ENCODE peak calls at places on chromosomes 4 and X, in five cellular contexts. One of them, this sample, is unnamed.

GRCh38 chr4:65561164-65561563 is 109.1 kb downstream of the EPHA5 start:
- DNase-seq in AG09309: no peak
- DNase-seq in fibroblast of mammary gland: no peak
- DNase-seq in fibroblast of pulmonary artery: no peak
- DNase-seq in tibial nerve: no peak
- DNase-seq in this sample: no peak

GRCh38 chrX:11733614-11734013 is 24.4 kb upstream of the MSL3 start:
- DNase-seq in fibroblast of pulmonary artery: no peak
- DNase-seq in tibial nerve: no peak
- DNase-seq in AG09309: no peak
- DNase-seq in fibroblast of mammary gland: no peak
- DNase-seq in this sample: no peak

GRCh38 chr4:89539374-89539773 is 231.8 kb upstream of the GPRIN3 start:
- DNase-seq in fibroblast of pulmonary artery: peak
- DNase-seq in AG09309: peak
- DNase-seq in tibial nerve: no peak
- DNase-seq in fibroblast of mammary gland: peak
- DNase-seq in this sample: peak

GRCh38 chr4:52001616-52002015 is 18.5 kb downstream of the LRRC66 start:
- DNase-seq in tibial nerve: no peak
- DNase-seq in fibroblast of mammary gland: peak
- DNase-seq in AG09309: no peak
- DNase-seq in fibroblast of pulmonary artery: peak
- DNase-seq in this sample: no peak

GRCh38 chr4:122796801-122797404 is 29.7 kb upstream of the FGF2 start:
- DNase-seq in tibial nerve: no peak
- DNase-seq in fibroblast of pulmonary artery: no peak
- DNase-seq in fibroblast of mammary gland: no peak
- DNase-seq in AG09309: no peak
- DNase-seq in this sample: no peak

GRCh38 chr4:135515295-135515694 is 1313.7 kb upstream of the PABPC4L start:
- DNase-seq in tibial nerve: no peak
- DNase-seq in fibroblast of mammary gland: no peak
- DNase-seq in AG09309: no peak
- DNase-seq in fibroblast of pulmonary artery: peak
- DNase-seq in this sample: no peak

GRCh38 chrX:108088511-108088910 is 2.8 kb downstream of the PSMD10 start:
- DNase-seq in fibroblast of mammary gland: no peak
- DNase-seq in fibroblast of pulmonary artery: no peak
- DNase-seq in tibial nerve: no peak
- DNase-seq in AG09309: no peak
- DNase-seq in this sample: no peak

GRCh38 chr4:128942547-128942946 is 133.0 kb downstream of the JADE1 start:
- DNase-seq in fibroblast of pulmonary artery: no peak
- DNase-seq in fibroblast of mammary gland: no peak
- DNase-seq in tibial nerve: no peak
- DNase-seq in AG09309: no peak
- DNase-seq in this sample: no peak

GRCh38 chrX:30023451-30023850 is 191.9 kb upstream of the MAGEB2 start:
- DNase-seq in fibroblast of pulmonary artery: peak
- DNase-seq in tibial nerve: no peak
- DNase-seq in fibroblast of mammary gland: peak
- DNase-seq in AG09309: no peak
- DNase-seq in this sample: no peak

GRCh38 chr4:99723555-99724450 is 66.2 kb upstream of the C4orf54 start:
- DNase-seq in fibroblast of mammary gland: peak
- DNase-seq in AG09309: peak
- DNase-seq in fibroblast of pulmonary artery: peak
- DNase-seq in tibial nerve: no peak
- DNase-seq in this sample: peak

GRCh38 chr4:74900862-74901261 is 32.1 kb upstream of the PARM1 start:
- DNase-seq in tibial nerve: no peak
- DNase-seq in fibroblast of mammary gland: no peak
- DNase-seq in AG09309: no peak
- DNase-seq in fibroblast of pulmonary artery: no peak
- DNase-seq in this sample: no peak

GRCh38 chr4:177964693-177965168 is 522.5 kb upstream of the AGA start:
- DNase-seq in fibroblast of mammary gland: peak
- DNase-seq in fibroblast of pulmonary artery: peak
- DNase-seq in tibial nerve: no peak
- DNase-seq in AG09309: no peak
- DNase-seq in this sample: no peak

GRCh38 chrX:103586314-103586646 is 965 bp downstream of the TCEAL4 start:
- DNase-seq in tibial nerve: no peak
- DNase-seq in fibroblast of pulmonary artery: peak
- DNase-seq in fibroblast of mammary gland: no peak
- DNase-seq in AG09309: no peak
- DNase-seq in this sample: no peak

GRCh38 chrX:41473936-41474725 is 27.0 kb downstream of the NYX start:
- DNase-seq in fibroblast of pulmonary artery: no peak
- DNase-seq in AG09309: no peak
- DNase-seq in fibroblast of mammary gland: no peak
- DNase-seq in tibial nerve: no peak
- DNase-seq in this sample: no peak

GRCh38 chr4:129254126-129254525 is 158.2 kb downstream of the C4orf33 start:
- DNase-seq in tibial nerve: no peak
- DNase-seq in AG09309: no peak
- DNase-seq in fibroblast of mammary gland: no peak
- DNase-seq in fibroblast of pulmonary artery: no peak
- DNase-seq in this sample: no peak

GRCh38 chr4:25925486-25926201 is 11.6 kb downstream of the SMIM20 start:
- DNase-seq in fibroblast of pulmonary artery: peak
- DNase-seq in AG09309: no peak
- DNase-seq in tibial nerve: peak
- DNase-seq in fibroblast of mammary gland: peak
- DNase-seq in this sample: no peak

GRCh38 chr4:56723201-56723605 is 42.1 kb upstream of the HOPX start:
- DNase-seq in tibial nerve: no peak
- DNase-seq in fibroblast of pulmonary artery: no peak
- DNase-seq in AG09309: no peak
- DNase-seq in fibroblast of mammary gland: no peak
- DNase-seq in this sample: no peak

GRCh38 chr4:138460477-138460876 is 218.3 kb upstream of the SLC7A11 start:
- DNase-seq in fibroblast of mammary gland: no peak
- DNase-seq in tibial nerve: no peak
- DNase-seq in AG09309: no peak
- DNase-seq in fibroblast of pulmonary artery: no peak
- DNase-seq in this sample: no peak

GRCh38 chrX:110383414-110383813 is 24.8 kb downstream of the RTL9 start:
- DNase-seq in fibroblast of mammary gland: peak
- DNase-seq in fibroblast of pulmonary artery: peak
- DNase-seq in tibial nerve: no peak
- DNase-seq in AG09309: peak
- DNase-seq in this sample: no peak

GRCh38 chr4:130147618-130148017 is 1051.7 kb downstream of the C4orf33 start:
- DNase-seq in AG09309: no peak
- DNase-seq in fibroblast of pulmonary artery: no peak
- DNase-seq in fibroblast of mammary gland: no peak
- DNase-seq in tibial nerve: no peak
- DNase-seq in this sample: no peak

GRCh38 chr4:158171456-158171790 is 1.4 kb downstream of the GASK1B start:
- DNase-seq in fibroblast of pulmonary artery: no peak
- DNase-seq in AG09309: no peak
- DNase-seq in tibial nerve: no peak
- DNase-seq in fibroblast of mammary gland: peak
- DNase-seq in this sample: no peak

GRCh38 chr4:42150653-42151567 is 1.5 kb downstream of the BEND4 start:
- DNase-seq in AG09309: no peak
- DNase-seq in fibroblast of mammary gland: no peak
- DNase-seq in tibial nerve: no peak
- DNase-seq in fibroblast of pulmonary artery: no peak
- DNase-seq in this sample: no peak
- H3K4me3 ChIP-seq in AG09309: no peak
- H3K4me3 ChIP-seq in fibroblast of mammary gland: no peak
- H3K4me3 ChIP-seq in tibial nerve: peak
- H3K4me3 ChIP-seq in fibroblast of pulmonary artery: no peak
- H3K4me3 ChIP-seq in this sample: no peak

GRCh38 chrX:130110379-130111219 is at the start of gene ELF4:
- DNase-seq in AG09309: no peak
- DNase-seq in fibroblast of pulmonary artery: peak
- DNase-seq in fibroblast of mammary gland: peak
- DNase-seq in tibial nerve: no peak
- DNase-seq in this sample: no peak
- TF ChIP-seq CTCF in AG09309: no peak
- TF ChIP-seq CTCF in fibroblast of pulmonary artery: no peak
- TF ChIP-seq CTCF in fibroblast of mammary gland: no peak
- TF ChIP-seq CTCF in tibial nerve: no peak
- TF ChIP-seq CTCF in this sample: no peak

GRCh38 chr4:4991541-4992099 is 27.6 kb downstream of the CYTL1 start:
- DNase-seq in fibroblast of pulmonary artery: no peak
- DNase-seq in tibial nerve: no peak
- DNase-seq in AG09309: no peak
- DNase-seq in fibroblast of mammary gland: no peak
- DNase-seq in this sample: no peak
- H3K4me3 ChIP-seq in fibroblast of pulmonary artery: no peak
- H3K4me3 ChIP-seq in tibial nerve: no peak
- H3K4me3 ChIP-seq in AG09309: no peak
- H3K4me3 ChIP-seq in fibroblast of mammary gland: no peak
- H3K4me3 ChIP-seq in this sample: no peak

GRCh38 chr4:176800891-176801534 is 8.3 kb upstream of the VEGFC start:
- DNase-seq in fibroblast of mammary gland: peak
- DNase-seq in AG09309: no peak
- DNase-seq in fibroblast of pulmonary artery: no peak
- DNase-seq in tibial nerve: no peak
- DNase-seq in this sample: no peak
- TF ChIP-seq CTCF in fibroblast of mammary gland: no peak
- TF ChIP-seq CTCF in AG09309: no peak
- TF ChIP-seq CTCF in fibroblast of pulmonary artery: no peak
- TF ChIP-seq CTCF in tibial nerve: no peak
- TF ChIP-seq CTCF in this sample: no peak

GRCh38 chr4:10005632-10006031 is 15.7 kb downstream of the SLC2A9 start:
- DNase-seq in fibroblast of pulmonary artery: peak
- DNase-seq in tibial nerve: no peak
- DNase-seq in AG09309: no peak
- DNase-seq in fibroblast of mammary gland: peak
- DNase-seq in this sample: no peak

GRCh38 chr4:10006236-10006603 is 15.1 kb downstream of the SLC2A9 start:
- DNase-seq in fibroblast of mammary gland: peak
- DNase-seq in fibroblast of pulmonary artery: peak
- DNase-seq in tibial nerve: no peak
- DNase-seq in AG09309: peak
- DNase-seq in this sample: no peak

GRCh38 chr4:10007436-10007740 is 13.9 kb downstream of the SLC2A9 start:
- DNase-seq in fibroblast of mammary gland: no peak
- DNase-seq in fibroblast of pulmonary artery: no peak
- DNase-seq in tibial nerve: no peak
- DNase-seq in AG09309: no peak
- DNase-seq in this sample: no peak

GRCh38 chr4:10007772-10008171 is 13.5 kb downstream of the SLC2A9 start:
- DNase-seq in fibroblast of mammary gland: no peak
- DNase-seq in AG09309: no peak
- DNase-seq in tibial nerve: no peak
- DNase-seq in fibroblast of pulmonary artery: peak
- DNase-seq in this sample: no peak

DNA sequence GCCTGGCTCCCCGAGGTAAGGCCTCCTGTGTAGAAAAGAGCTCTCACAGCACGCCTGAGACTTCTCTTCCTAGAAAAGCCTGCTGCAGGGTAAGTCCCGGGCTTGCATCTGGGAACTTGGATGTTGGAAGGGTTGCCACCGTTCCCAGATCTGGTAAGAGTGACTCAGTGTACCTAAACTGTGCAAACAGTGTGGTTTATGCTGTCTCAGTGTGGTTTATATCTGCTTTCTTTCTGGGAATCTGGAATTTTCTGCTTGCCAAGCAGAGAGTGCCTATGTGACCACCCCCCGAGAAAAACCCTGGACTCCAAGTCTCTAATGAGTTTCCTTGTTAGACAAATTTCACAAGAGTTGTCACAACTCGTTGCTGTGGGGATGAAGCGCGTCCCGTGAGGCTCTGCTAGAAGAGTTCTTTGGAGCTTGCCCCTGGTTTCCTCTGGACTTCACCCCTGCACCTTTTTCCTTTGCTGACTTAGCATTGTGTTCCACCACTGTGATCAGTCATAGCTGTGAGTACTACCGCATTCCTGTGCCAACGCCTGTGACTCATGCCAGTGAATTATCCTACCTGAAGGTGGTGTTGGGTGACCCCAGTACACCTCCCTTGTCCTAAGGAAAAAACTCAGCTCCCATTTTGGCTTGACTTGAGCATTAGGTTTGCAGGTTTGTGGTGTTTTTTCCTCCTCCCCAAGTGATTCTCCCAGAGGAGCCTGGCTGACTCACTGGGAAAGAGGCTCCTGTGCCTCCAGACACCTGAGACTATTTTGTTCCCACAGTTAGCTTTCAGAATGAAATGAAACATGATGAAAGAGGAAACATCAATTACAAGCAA is 14.5 kb downstream of the SLC2A9 start:
- DNase-seq in fibroblast of pulmonary artery: peak
- DNase-seq in fibroblast of mammary gland: peak
- DNase-seq in AG09309: no peak
- DNase-seq in tibial nerve: no peak
- DNase-seq in this sample: no peak
- H3K4me3 ChIP-seq in fibroblast of pulmonary artery: no peak
- H3K4me3 ChIP-seq in fibroblast of mammary gland: no peak
- H3K4me3 ChIP-seq in AG09309: no peak
- H3K4me3 ChIP-seq in tibial nerve: no peak
- H3K4me3 ChIP-seq in this sample: no peak

DNA sequence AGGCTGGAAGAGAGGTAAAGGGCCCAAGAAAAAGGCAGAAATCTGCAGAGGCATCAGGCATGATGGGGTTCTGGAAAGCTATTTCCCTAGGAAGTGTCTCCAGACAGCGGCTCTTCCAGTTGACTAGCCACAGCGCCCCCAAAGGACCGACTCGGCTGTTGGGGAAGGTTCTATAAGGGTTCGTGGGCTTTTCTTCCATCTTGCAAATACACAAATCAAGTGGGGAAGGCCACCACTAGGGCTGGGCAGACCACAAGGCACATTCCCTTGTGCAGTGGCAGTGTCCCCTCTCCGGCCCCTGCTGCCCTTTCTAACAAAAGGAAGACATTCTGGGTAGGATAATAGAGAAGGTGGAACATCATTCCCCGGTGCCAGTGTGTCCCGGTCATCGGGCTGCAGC is 18.2 kb downstream of the BCOR start:
- DNase-seq in AG09309: no peak
- DNase-seq in fibroblast of pulmonary artery: no peak
- DNase-seq in fibroblast of mammary gland: no peak
- DNase-seq in tibial nerve: no peak
- DNase-seq in this sample: no peak
- TF ChIP-seq CTCF in AG09309: no peak
- TF ChIP-seq CTCF in fibroblast of pulmonary artery: no peak
- TF ChIP-seq CTCF in fibroblast of mammary gland: no peak
- TF ChIP-seq CTCF in tibial nerve: no peak
- TF ChIP-seq CTCF in this sample: no peak

DNA sequence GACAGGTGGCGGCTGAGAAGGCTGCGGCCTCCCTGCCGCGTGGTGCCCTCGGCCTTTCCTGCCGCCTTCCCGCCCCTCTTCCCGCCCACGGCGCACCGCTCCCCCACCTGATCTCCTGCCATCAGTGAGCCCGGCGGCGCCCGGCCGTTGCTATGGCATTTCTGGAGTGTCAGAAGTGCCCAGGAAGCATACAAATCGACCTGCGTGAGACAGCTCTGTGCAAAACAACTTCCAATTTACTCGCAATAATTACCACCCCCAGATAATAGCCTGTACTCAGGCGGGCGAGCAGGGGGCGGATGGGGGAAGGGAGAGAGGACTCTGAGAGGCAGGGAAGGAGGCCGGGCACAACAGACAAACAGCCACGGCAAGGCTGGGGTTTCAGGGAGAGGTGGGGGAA is 16.6 kb upstream of the ERCC6L start:
- DNase-seq in fibroblast of mammary gland: no peak
- DNase-seq in fibroblast of pulmonary artery: no peak
- DNase-seq in AG09309: no peak
- DNase-seq in tibial nerve: no peak
- DNase-seq in this sample: no peak
- H3K4me3 ChIP-seq in fibroblast of mammary gland: no peak
- H3K4me3 ChIP-seq in fibroblast of pulmonary artery: no peak
- H3K4me3 ChIP-seq in AG09309: no peak
- H3K4me3 ChIP-seq in tibial nerve: no peak
- H3K4me3 ChIP-seq in this sample: no peak

GRCh38 chrX:32483534-32484136 is 727.7 kb downstream of the DMD start:
- DNase-seq in fibroblast of mammary gland: no peak
- DNase-seq in tibial nerve: no peak
- DNase-seq in AG09309: no peak
- DNase-seq in fibroblast of pulmonary artery: peak
- DNase-seq in this sample: no peak
- TF ChIP-seq CTCF in fibroblast of mammary gland: peak
- TF ChIP-seq CTCF in tibial nerve: no peak
- TF ChIP-seq CTCF in AG09309: no peak
- TF ChIP-seq CTCF in fibroblast of pulmonary artery: peak
- TF ChIP-seq CTCF in this sample: no peak

This sample was measured in HFF-Myc.